ENCODE peak calls at places on chromosome 3, in six cellular contexts. P, O, I, G, B and Y are unnamed samples.

GRCh38 chr3:190217081-190217480 is 96.4 kb upstream of the P3H2 start:
- DNase-seq in P (no peak), O (no peak), I (no peak), G (no peak), B (no peak), Y (no peak)

GRCh38 chr3:65787340-65787739 is 251.4 kb downstream of the MAGI1 start:
- DNase-seq in P (no peak), O (no peak), I (no peak), G (no peak), B (no peak), Y (no peak)

GRCh38 chr3:13073042-13073906 is at the start of gene IQSEC1:
- DNase-seq in P (no peak), O (peak), I (no peak), G (no peak), B (peak), Y (no peak)

GRCh38 chr3:32880225-32880624 is 62.4 kb downstream of the TRIM71 start:
- DNase-seq in P (no peak), O (no peak), I (no peak), G (no peak), B (no peak), Y (no peak)

GRCh38 chr3:133136114-133137041 is 98.2 kb downstream of the TMEM108 start:
- DNase-seq in P (no peak), O (peak), I (no peak), G (peak), B (no peak), Y (no peak)

GRCh38 chr3:160185711-160186110 is 39.5 kb upstream of the C3orf80 start:
- DNase-seq in P (no peak), O (no peak), I (no peak), G (no peak), B (no peak), Y (no peak)

GRCh38 chr3:93843981-93844380 is 129.7 kb downstream of the PROS1 start:
- DNase-seq in P (no peak), O (no peak), I (no peak), G (no peak), B (no peak), Y (peak)

GRCh38 chr3:77039606-77040553 is at the start of gene ROBO2:
- DNase-seq in P (peak), O (peak), I (no peak), G (no peak), B (peak), Y (no peak)

GRCh38 chr3:58628823-58629562 is 37.6 kb downstream of the FAM3D start:
- DNase-seq in P (no peak), O (peak), I (peak), G (no peak), B (no peak), Y (no peak)

GRCh38 chr3:21876742-21877141 is 125.7 kb upstream of the ZNF385D start:
- DNase-seq in P (no peak), O (no peak), I (no peak), G (no peak), B (no peak), Y (no peak)

GRCh38 chr3:138042043-138042442 is 32.1 kb downstream of the CLDN18 start:
- DNase-seq in P (no peak), O (no peak), I (no peak), G (no peak), B (no peak), Y (no peak)

GRCh38 chr3:166556955-166557354 is 719.7 kb upstream of the BCHE start:
- DNase-seq in P (no peak), O (no peak), I (no peak), G (no peak), B (no peak), Y (no peak)

GRCh38 chr3:71055602-71056001 is 527.9 kb downstream of the FOXP1 start:
- DNase-seq in P (no peak), O (no peak), I (no peak), G (no peak), B (no peak), Y (no peak)

GRCh38 chr3:48855681-48856447 is 8.2 kb upstream of the PRKAR2A start:
- DNase-seq in P (no peak), O (no peak), I (no peak), G (no peak), B (no peak), Y (no peak)

GRCh38 chr3:143090486-143090885 is 29.1 kb upstream of the CHST2 start:
- DNase-seq in P (no peak), O (peak), I (no peak), G (no peak), B (no peak), Y (no peak)

GRCh38 chr3:135887220-135887619 is 78.3 kb upstream of the PPP2R3A start:
- DNase-seq in P (no peak), O (no peak), I (no peak), G (no peak), B (no peak), Y (peak)

GRCh38 chr3:148439254-148439822 is 258.4 kb upstream of the AGTR1 start:
- DNase-seq in P (no peak), O (no peak), I (no peak), G (no peak), B (no peak), Y (no peak)

GRCh38 chr3:103083848-103084631 is 649.2 kb downstream of the ZPLD1 start:
- DNase-seq in P (no peak), O (no peak), I (no peak), G (no peak), B (no peak), Y (no peak)

GRCh38 chr3:155387571-155387970 is 94.1 kb upstream of the STRIT1 start:
- DNase-seq in P (no peak), O (no peak), I (no peak), G (no peak), B (no peak), Y (no peak)

GRCh38 chr3:191070762-191071365 is 128.2 kb upstream of the OSTN start:
- DNase-seq in P (no peak), O (no peak), I (no peak), G (no peak), B (no peak), Y (no peak)

GRCh38 chr3:60636846-60637245 is 614.4 kb downstream of the FHIT start:
- DNase-seq in P (no peak), O (no peak), I (no peak), G (no peak), B (no peak), Y (no peak)

GRCh38 chr3:148723591-148723990 is 25.9 kb downstream of the AGTR1 start:
- DNase-seq in P (no peak), O (no peak), I (no peak), G (no peak), B (no peak), Y (no peak)

GRCh38 chr3:171620825-171621434 is 160.7 kb upstream of the TNIK start:
- DNase-seq in P (no peak), O (no peak), I (peak), G (no peak), B (no peak), Y (peak)

GRCh38 chr3:126956866-126957650 is 25.9 kb upstream of the PLXNA1 start:
- DNase-seq in P (no peak), O (no peak), I (no peak), G (no peak), B (no peak), Y (no peak)

GRCh38 chr3:15576475-15576874 is 24.9 kb downstream of the HACL1 start:
- DNase-seq in P (no peak), O (no peak), I (no peak), G (no peak), B (no peak), Y (no peak)

GRCh38 chr3:171201825-171202224 is 175.3 kb upstream of the SLC2A2 start:
- DNase-seq in P (no peak), O (no peak), I (no peak), G (no peak), B (no peak), Y (no peak)

GRCh38 chr3:194224937-194225422 is 89.0 kb downstream of the HES1 start:
- DNase-seq in P (no peak), O (peak), I (no peak), G (no peak), B (peak), Y (no peak)

GRCh38 chr3:5019411-5020261 is 40.4 kb downstream of the BHLHE40 start:
- DNase-seq in P (peak), O (no peak), I (no peak), G (no peak), B (no peak), Y (no peak)

GRCh38 chr3:188901671-188902331 is 270.0 kb upstream of the TPRG1 start:
- DNase-seq in P (no peak), O (no peak), I (no peak), G (no peak), B (no peak), Y (no peak)
- H3K9ac ChIP-seq in P (no peak), O (peak), I (no peak), G (no peak), B (no peak), Y (no peak)

GRCh38 chr3:22939349-22939748 is 263.8 kb upstream of the UBE2E2 start:
- DNase-seq in P (no peak), O (no peak), I (no peak), G (no peak), B (no peak), Y (no peak)
- TF ChIP-seq POLR2AphosphoS5 in P (no peak), O (no peak), I (no peak), G (no peak), B (no peak), Y (no peak)

DNA sequence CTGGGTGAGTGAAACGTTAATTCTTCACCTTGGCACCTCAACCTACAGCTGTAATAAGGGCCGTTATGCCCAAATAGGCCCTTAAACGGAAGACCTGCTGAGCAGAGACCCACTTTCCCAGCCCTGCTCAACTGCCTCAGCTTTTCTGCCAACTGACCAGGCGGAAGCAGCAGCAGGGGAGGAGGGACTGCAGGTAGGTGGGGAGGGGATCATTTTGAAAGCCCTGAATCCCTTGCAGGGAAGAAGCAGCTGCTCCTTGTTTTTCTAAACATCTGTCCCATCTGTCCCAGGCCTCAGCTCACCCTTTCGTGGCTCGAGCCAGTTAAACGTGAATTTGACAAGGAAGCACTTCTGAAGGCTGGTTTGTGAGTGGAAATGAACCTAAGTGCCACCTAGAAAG is 979 bp upstream of the CMC1 start:
- DNase-seq in P (no peak), O (no peak), I (no peak), G (no peak), B (peak), Y (no peak)
- H3K9ac ChIP-seq in P (peak), O (no peak), I (no peak), G (no peak), B (no peak), Y (peak)

DNA sequence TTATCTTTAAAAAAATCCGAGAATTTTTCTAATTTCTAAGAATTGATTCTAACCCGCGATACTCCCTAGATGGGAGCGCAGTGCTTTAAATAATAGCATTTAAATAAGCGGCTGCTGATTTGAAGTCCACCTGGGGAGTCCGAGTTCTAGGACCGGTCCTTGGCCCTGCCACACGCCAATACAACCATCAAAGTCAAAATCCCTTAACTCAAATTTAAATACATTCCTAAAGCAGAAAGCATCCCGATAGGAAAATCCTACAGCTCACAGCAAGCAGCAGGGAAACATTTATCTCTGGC is 508 bp upstream of the ECT2 start:
- DNase-seq in P (no peak), O (no peak), I (no peak), G (no peak), B (no peak), Y (no peak)
- TF ChIP-seq POLR2AphosphoS5 in P (no peak), O (no peak), I (no peak), G (no peak), B (no peak), Y (no peak)

DNA sequence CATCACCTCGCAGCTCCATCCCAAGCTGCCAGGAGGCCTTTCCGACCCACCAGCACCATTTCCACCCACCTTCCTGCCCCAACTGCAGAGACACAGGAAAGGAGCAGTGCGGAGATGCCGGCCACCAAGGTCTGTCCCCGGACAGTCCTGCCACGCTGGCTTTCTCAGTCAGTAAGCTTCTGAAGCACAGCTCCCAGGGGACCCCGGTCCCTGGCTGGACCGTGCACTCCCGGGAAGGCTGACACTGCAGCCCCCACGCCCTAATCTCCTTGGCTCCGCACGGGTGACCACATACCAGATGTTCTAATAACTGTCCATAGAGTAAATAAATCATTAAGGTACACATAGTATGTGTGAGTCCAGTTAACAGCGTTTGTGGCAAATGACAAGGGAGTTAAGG is 73.5 kb downstream of the VGLL4 start:
- DNase-seq in P (no peak), O (no peak), I (no peak), G (no peak), B (no peak), Y (no peak)
- H3K9ac ChIP-seq in P (peak), O (no peak), I (no peak), G (no peak), B (no peak), Y (no peak)